ENCODE peak calls at places on chromosomes 1 and 21, in seven cellular contexts. B is HL-60, M is IMR-90, Q is ascending aorta, A is retinal pigment epithelial cell, H is prostate gland, V is HepG2. I is an unnamed sample.

GRCh38 chr1:244011796-244012195 is 39.3 kb upstream of the ZBTB18 start:
- DNase-seq in H (no peak), V (no peak), A (no peak), B (no peak), M (no peak), Q (no peak), I (no peak)

GRCh38 chr1:71796044-71796443 is 486.3 kb downstream of the NEGR1 start:
- DNase-seq in V (no peak), M (no peak), B (no peak), Q (no peak), H (no peak), A (no peak), I (no peak)

GRCh38 chr1:42280841-42281240 is 54.2 kb downstream of the FOXJ3 start:
- DNase-seq in V (no peak), A (no peak), Q (no peak), M (no peak), B (no peak), H (no peak), I (no peak)

GRCh38 chr1:160999376-160999775 is 21.6 kb downstream of the F11R start:
- DNase-seq in A (no peak), M (no peak), H (no peak), V (no peak), B (no peak), Q (no peak), I (no peak)

GRCh38 chr21:42578034-42578433 is 64.4 kb downstream of the SLC37A1 start:
- DNase-seq in H (no peak), M (no peak), A (no peak), Q (no peak), B (no peak), V (no peak), I (no peak)

GRCh38 chr1:244576259-244576892 is 76.5 kb upstream of the DESI2 start:
- DNase-seq in H (no peak), B (no peak), M (no peak), A (no peak), Q (no peak), V (no peak), I (no peak)

GRCh38 chr1:204361341-204361771 is 1.6 kb upstream of the PLEKHA6 start:
- DNase-seq in H (no peak), Q (no peak), M (no peak), B (no peak), V (no peak), A (no peak), I (no peak)

GRCh38 chr1:32742132-32742947 is 39.8 kb upstream of the SYNC start:
- DNase-seq in A (no peak), H (no peak), Q (no peak), V (peak), M (no peak), B (no peak), I (no peak)

GRCh38 chr1:9319208-9319788 is 26.6 kb downstream of the SPSB1 start:
- DNase-seq in A (no peak), B (no peak), M (no peak), H (no peak), Q (no peak), V (no peak), I (no peak)

GRCh38 chr1:245277276-245277675 is 122.5 kb downstream of the KIF26B start:
- DNase-seq in B (no peak), A (no peak), H (no peak), V (peak), M (no peak), Q (no peak), I (no peak)

GRCh38 chr1:207021876-207022596 is 10.5 kb downstream of the C1orf116 start:
- DNase-seq in A (no peak), B (no peak), M (no peak), Q (no peak), H (no peak), V (no peak), I (no peak)

GRCh38 chr1:44643721-44644330 is 30.5 kb downstream of the TMEM53 start:
- DNase-seq in V (no peak), A (no peak), H (no peak), B (no peak), M (no peak), Q (no peak), I (no peak)

GRCh38 chr1:220904861-220905260 is 25.6 kb downstream of the HLX start:
- DNase-seq in Q (no peak), A (no peak), M (no peak), H (no peak), V (no peak), B (no peak), I (no peak)

GRCh38 chr1:44154049-44154448 is 12.6 kb upstream of the KLF18 start:
- DNase-seq in M (no peak), H (no peak), Q (no peak), V (no peak), B (no peak), A (peak), I (peak)

GRCh38 chr21:45448283-45448809 is 43.4 kb downstream of the COL18A1 start:
- DNase-seq in H (no peak), M (no peak), B (no peak), Q (no peak), V (no peak), A (no peak), I (no peak)

GRCh38 chr1:2598329-2598931 is 11.9 kb downstream of the PRXL2B start:
- DNase-seq in H (no peak), Q (no peak), M (no peak), A (no peak), V (no peak), B (no peak), I (no peak)

GRCh38 chr1:162385702-162386101 is 4.2 kb downstream of the C1orf226 start:
- DNase-seq in M (no peak), B (no peak), A (no peak), H (no peak), V (no peak), Q (no peak), I (no peak)

GRCh38 chr1:215637041-215637573 is 70.0 kb downstream of the KCTD3 start:
- DNase-seq in M (peak), A (peak), B (no peak), Q (peak), H (peak), V (peak), I (peak)

GRCh38 chr21:32336711-32337110 is 38.1 kb downstream of the MRAP start:
- DNase-seq in V (no peak), Q (no peak), B (no peak), H (no peak), A (no peak), M (peak), I (no peak)

GRCh38 chr1:209249785-209250441 is 333.6 kb upstream of the CAMK1G start:
- DNase-seq in Q (no peak), B (no peak), M (no peak), V (no peak), A (no peak), H (no peak), I (no peak)

GRCh38 chr1:53572802-53573148 is 113.6 kb downstream of the DMRTB1 start:
- DNase-seq in A (no peak), M (no peak), H (no peak), Q (no peak), B (no peak), V (no peak), I (peak)

GRCh38 chr1:195806060-195806459 is 802.2 kb downstream of the KCNT2 start:
- DNase-seq in H (no peak), V (no peak), Q (no peak), A (no peak), B (no peak), M (no peak), I (no peak)

DNA sequence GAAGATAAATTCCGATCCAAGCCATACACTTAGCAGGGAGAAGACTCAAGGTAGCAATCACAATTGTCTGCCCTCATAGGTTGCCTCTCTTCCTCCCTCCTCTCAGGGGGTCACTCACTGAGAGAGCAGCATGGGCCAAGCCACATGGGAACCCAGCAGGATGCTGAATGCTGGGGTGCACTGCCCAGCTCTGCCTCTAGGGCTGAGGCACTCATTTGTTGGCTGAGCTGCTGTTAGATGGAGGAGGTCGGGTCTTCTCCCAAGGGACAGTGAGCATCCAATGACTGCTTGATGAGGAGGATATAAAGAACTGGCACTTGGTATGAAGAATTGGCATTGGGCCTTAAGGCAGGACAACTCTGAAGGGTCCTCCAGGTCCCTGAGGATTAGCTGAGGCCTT is 418.8 kb downstream of the SIPA1L2 start:
- DNase-seq in H (no peak), V (peak), M (no peak), A (no peak), B (no peak), Q (no peak), I (no peak)
- TF ChIP-seq CTCF in H (no peak), V (no peak), M (no peak), A (peak), B (peak), Q (no peak), I (no peak)

GRCh38 chr1:37250371-37250770 is 216.1 kb upstream of the GRIK3 start:
- DNase-seq in B (no peak), A (no peak), H (no peak), M (peak), V (no peak), Q (no peak), I (no peak)

GRCh38 chr1:37244815-37245214 is 210.5 kb upstream of the GRIK3 start:
- DNase-seq in V (no peak), A (no peak), Q (no peak), M (no peak), H (no peak), B (no peak), I (no peak)

GRCh38 chr1:37243368-37244082 is 209.2 kb upstream of the GRIK3 start:
- DNase-seq in Q (no peak), M (no peak), H (no peak), V (no peak), A (no peak), B (no peak), I (no peak)

GRCh38 chr1:37244083-37244480 is 209.8 kb upstream of the GRIK3 start:
- DNase-seq in V (no peak), B (no peak), H (no peak), A (no peak), Q (no peak), M (no peak), I (no peak)

DNA sequence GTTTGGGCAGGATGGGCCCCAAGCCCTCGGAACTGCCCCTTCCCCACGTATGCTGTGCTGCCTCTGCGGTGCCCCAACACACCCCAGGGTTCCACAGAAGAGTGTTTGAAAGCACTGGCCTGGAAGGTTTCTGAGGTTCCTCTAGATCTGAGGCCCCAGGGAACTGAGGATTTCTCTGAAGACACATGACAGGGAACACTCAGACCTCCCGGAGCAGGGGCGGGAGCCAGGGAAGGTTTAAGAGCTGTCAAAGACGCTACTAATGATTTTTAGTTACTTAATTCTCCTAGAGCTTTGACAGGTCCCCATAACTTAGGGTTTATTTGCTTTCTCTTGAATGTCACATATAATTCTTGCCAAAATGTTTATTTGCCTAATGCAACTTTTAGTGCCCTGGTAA is 212.3 kb upstream of the GRIK3 start:
- DNase-seq in V (no peak), B (no peak), A (no peak), H (no peak), M (no peak), Q (no peak), I (no peak)
- TF ChIP-seq CTCF in V (no peak), B (no peak), A (no peak), H (no peak), M (no peak), Q (no peak), I (no peak)

DNA sequence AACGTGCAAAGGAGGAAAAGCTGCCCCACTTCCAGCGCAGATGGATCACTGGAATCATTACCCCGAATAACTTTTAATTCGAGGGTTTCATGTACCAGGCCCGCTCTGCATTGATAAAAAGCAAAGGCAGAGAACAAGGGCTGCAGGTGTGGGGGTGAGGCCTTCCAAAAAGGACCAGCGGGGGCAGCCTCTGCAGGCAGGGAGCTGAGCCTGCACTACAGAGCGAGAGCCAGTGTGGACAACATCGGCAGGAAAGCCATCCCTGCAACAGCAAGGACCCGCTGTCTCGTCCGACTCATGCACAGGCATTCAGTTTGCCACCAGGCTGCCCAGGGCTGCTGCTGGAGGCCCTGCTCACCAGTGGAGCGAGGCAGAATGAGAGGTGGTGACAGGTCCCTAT is 27.1 kb upstream of the AJAP1 start:
- DNase-seq in A (no peak), B (no peak), M (no peak), V (no peak), Q (no peak), H (no peak), I (no peak)
- TF ChIP-seq CTCF in A (no peak), B (no peak), M (no peak), V (no peak), Q (no peak), H (no peak), I (no peak)

DNA sequence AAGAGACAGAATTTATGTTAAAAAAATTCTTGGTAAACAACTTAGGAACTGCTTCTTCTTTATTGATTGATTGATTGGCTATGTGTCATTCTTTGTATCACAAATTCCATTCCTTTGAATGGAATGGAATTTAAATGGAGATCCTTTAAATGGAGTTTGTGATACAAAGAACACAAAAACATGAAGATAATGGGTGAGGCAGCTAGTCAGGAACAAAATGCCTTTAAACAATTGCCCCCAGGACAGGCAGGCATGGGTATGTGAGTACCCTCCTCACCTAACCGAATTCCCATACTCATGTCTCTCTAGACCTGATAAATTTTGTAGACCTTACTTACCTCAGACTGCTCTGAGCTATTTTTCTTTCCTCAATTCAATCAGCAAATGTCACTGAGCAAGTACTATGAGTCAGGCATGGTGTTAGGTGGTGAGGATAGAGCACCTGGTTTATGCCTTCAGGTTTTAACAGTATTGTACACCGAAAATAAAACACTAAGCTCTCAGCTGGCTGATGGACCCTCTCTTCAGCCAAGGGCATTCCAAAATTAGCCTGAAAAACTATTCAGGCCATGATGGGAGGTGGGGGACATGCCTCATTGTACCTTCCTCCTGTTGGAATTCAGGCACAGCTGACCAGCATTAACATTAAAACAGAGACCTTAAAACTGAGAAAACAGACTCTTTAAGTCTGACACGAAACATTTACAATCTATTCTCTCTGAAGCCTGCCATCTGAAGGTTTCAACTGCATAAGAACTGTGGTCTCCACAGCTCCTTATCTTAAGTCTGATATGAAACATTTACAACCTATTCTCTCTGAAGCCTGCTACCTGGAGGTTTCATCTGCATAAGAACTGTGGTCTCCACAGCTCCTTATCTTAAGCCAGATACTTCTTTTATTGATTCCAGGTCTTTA is 58.9 kb downstream of the OLFML3 start:
- DNase-seq in V (no peak), H (no peak), Q (no peak), M (no peak), A (no peak), B (no peak), I (no peak)
- TF ChIP-seq CTCF in V (no peak), H (no peak), Q (no peak), M (no peak), A (no peak), B (no peak), I (no peak)

DNA sequence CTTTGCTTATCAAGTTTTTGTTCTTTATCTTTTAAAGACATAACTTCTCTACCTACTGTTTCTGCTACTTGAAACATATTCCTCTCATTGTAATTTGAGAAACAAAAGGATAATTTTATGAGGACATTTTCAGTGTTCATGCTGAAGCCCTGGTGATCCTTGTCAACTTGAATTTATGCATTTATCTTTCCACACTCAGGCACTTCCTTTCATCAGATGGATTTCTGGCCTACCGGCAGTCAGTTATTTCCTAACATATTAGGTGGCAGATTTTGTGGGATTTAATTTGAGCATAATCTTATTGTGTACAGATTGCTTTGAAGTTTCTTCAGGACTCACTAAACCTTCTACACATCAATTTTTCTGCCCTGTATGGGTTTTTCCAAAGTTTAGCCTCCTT is 75.0 kb downstream of the RGL1 start:
- DNase-seq in B (no peak), H (no peak), V (no peak), A (no peak), Q (no peak), M (no peak), I (no peak)
- TF ChIP-seq CTCF in B (no peak), H (no peak), V (no peak), A (no peak), Q (no peak), M (no peak), I (no peak)

GRCh38 chr1:65526049-65526556 is 105.6 kb downstream of the LEPR start:
- DNase-seq in H (no peak), A (no peak), M (no peak), Q (no peak), B (no peak), V (no peak), I (no peak)

GRCh38 chr1:65527672-65528071 is 107.2 kb downstream of the LEPR start:
- DNase-seq in V (no peak), B (no peak), Q (no peak), A (no peak), M (no peak), H (no peak), I (no peak)

GRCh38 chr1:65527211-65527610 is 106.7 kb downstream of the LEPR start:
- DNase-seq in A (no peak), H (no peak), Q (no peak), V (no peak), M (peak), B (no peak), I (peak)

GRCh38 chr1:65525297-65526048 is 105.0 kb downstream of the LEPR start:
- DNase-seq in H (no peak), A (no peak), Q (no peak), M (no peak), B (no peak), V (no peak), I (no peak)

GRCh38 chr1:65528104-65528503 is 107.6 kb downstream of the LEPR start:
- DNase-seq in B (no peak), A (no peak), M (no peak), V (no peak), Q (no peak), H (no peak), I (no peak)
- TF ChIP-seq CTCF in B (no peak), A (peak), M (peak), V (no peak), Q (no peak), H (no peak), I (no peak)

GRCh38 chr1:178093958-178094751 is at the start of gene RASAL2:
- DNase-seq in M (peak), H (peak), B (peak), V (peak), A (peak), Q (peak), I (no peak)
- TF ChIP-seq CTCF in M (peak), H (peak), B (no peak), V (peak), A (no peak), Q (no peak), I (peak)

GRCh38 chr1:158794247-158794646 is 13.2 kb upstream of the OR6N2 start:
- DNase-seq in A (no peak), V (no peak), M (no peak), B (no peak), H (no peak), Q (no peak), I (no peak)

GRCh38 chr1:158798531-158798930 is 17.5 kb upstream of the OR6N2 start:
- DNase-seq in B (no peak), Q (no peak), M (no peak), A (no peak), V (no peak), H (no peak), I (no peak)

DNA sequence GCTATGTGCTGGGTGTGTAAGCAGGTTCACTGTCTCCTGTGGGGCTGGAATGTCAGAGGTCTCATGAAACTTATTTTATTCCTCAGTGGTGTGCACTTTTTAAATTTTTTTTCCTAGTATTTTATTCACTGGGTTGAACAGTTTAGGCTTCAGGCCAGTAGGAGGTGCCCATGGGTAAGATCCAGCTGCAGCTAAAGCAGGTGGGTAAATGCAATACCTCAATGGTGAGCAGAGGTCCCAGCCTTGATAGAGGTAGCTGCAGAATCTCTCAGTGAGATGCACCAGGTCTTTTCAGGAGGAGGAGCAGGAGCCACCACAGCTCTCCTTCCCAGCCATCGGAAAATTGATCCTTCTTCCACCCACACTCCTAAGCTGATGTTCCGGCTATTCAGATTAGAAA is 12.6 kb upstream of the OR6N2 start:
- DNase-seq in B (peak), A (no peak), H (no peak), Q (no peak), M (no peak), V (no peak), I (no peak)
- TF ChIP-seq CTCF in B (peak), A (no peak), H (no peak), Q (no peak), M (peak), V (no peak), I (peak)

GRCh38 chr1:170881268-170882265 is 53.8 kb upstream of the MROH9 start:
- DNase-seq in B (no peak), Q (no peak), V (no peak), M (peak), A (no peak), H (no peak), I (peak)
- TF ChIP-seq CTCF in B (no peak), Q (peak), V (peak), M (peak), A (peak), H (peak), I (peak)